ENCODE peak calls at places on chromosomes 4 and X, in nine cellular contexts. O, B, F, P, U, K, M, Q and H are unnamed samples.

GRCh38 chr4:141037441-141037840 is 95.8 kb downstream of the RNF150 start:
- DNase-seq in U (no peak), K (no peak), M (no peak), O (no peak), F (no peak), P (no peak), B (no peak), Q (no peak), H (no peak)

GRCh38 chrX:13691845-13692334 is 3.0 kb downstream of the RAB9A start:
- DNase-seq in P (no peak), K (peak), F (peak), O (no peak), M (no peak), Q (peak), B (no peak), U (no peak), H (no peak)

GRCh38 chrX:15233416-15234015 is 36.4 kb downstream of the ASB9 start:
- DNase-seq in P (no peak), F (peak), U (peak), M (no peak), Q (no peak), O (no peak), K (no peak), B (no peak), H (no peak)

GRCh38 chr4:178296669-178297068 is 854.4 kb upstream of the AGA start:
- DNase-seq in M (no peak), O (no peak), U (no peak), Q (peak), B (no peak), P (no peak), F (no peak), K (no peak), H (no peak)

GRCh38 chr4:3699261-3699660 is 66.9 kb upstream of the ADRA2C start:
- DNase-seq in B (no peak), P (peak), F (no peak), U (no peak), O (no peak), M (no peak), Q (no peak), K (no peak), H (no peak)

GRCh38 chr4:17807446-17807845 is 3.1 kb downstream of the DCAF16 start:
- DNase-seq in F (peak), Q (no peak), M (no peak), K (no peak), P (no peak), O (no peak), B (no peak), U (no peak), H (no peak)

GRCh38 chr4:16684083-16684482 is 214.4 kb downstream of the LDB2 start:
- DNase-seq in B (no peak), O (no peak), K (no peak), U (no peak), M (no peak), F (peak), P (no peak), Q (no peak), H (peak)

GRCh38 chr4:155780773-155781172 is 22.0 kb downstream of the GUCY1B1 start:
- DNase-seq in K (no peak), Q (no peak), U (no peak), F (peak), B (no peak), O (no peak), M (no peak), P (no peak), H (no peak)

GRCh38 chr4:127686656-127687055 is 43.5 kb upstream of the SLC25A31 start:
- DNase-seq in B (no peak), F (peak), Q (no peak), K (no peak), P (no peak), M (no peak), O (no peak), U (peak), H (no peak)

GRCh38 chr4:184911310-184911709 is 85.5 kb upstream of the ACSL1 start:
- DNase-seq in U (peak), Q (no peak), P (no peak), M (peak), K (peak), B (no peak), O (no peak), F (peak), H (peak)

GRCh38 chrX:121876316-121876715 is 828.9 kb downstream of the GLUD2 start:
- DNase-seq in M (no peak), K (no peak), F (peak), Q (peak), B (no peak), O (no peak), U (no peak), P (no peak), H (peak)

GRCh38 chr4:74317616-74318256 is 9.5 kb downstream of the EPGN start:
- DNase-seq in Q (no peak), O (no peak), P (no peak), B (no peak), U (peak), F (peak), K (no peak), M (no peak), H (no peak)

GRCh38 chr4:7736436-7737267 is 203.0 kb downstream of the AFAP1 start:
- DNase-seq in U (no peak), M (no peak), K (no peak), B (no peak), P (peak), F (no peak), O (no peak), Q (no peak), H (no peak)

GRCh38 chrX:41110801-41111625 is 25.8 kb downstream of the USP9X start:
- DNase-seq in O (no peak), K (peak), P (no peak), F (no peak), M (no peak), U (peak), Q (peak), B (no peak), H (no peak)

GRCh38 chrX:11435568-11435967 is 142.4 kb downstream of the AMELX start:
- DNase-seq in F (peak), K (no peak), O (no peak), P (no peak), M (no peak), Q (no peak), U (peak), B (no peak), H (peak)

GRCh38 chrX:71067079-71067478 is 1.1 kb downstream of the SNX12 start:
- DNase-seq in F (no peak), B (no peak), K (peak), O (no peak), Q (no peak), M (no peak), P (no peak), U (no peak), H (no peak)

GRCh38 chr4:2862528-2862927 is 18.9 kb downstream of the ADD1 start:
- DNase-seq in F (peak), B (no peak), M (no peak), K (peak), O (no peak), Q (peak), U (peak), P (no peak), H (no peak)

GRCh38 chr4:147625733-147626132 is 8.5 kb downstream of the TMEM184C start:
- DNase-seq in K (no peak), O (no peak), B (no peak), Q (no peak), M (no peak), F (no peak), U (no peak), P (no peak), H (no peak)

GRCh38 chrX:44675364-44676024 is 132.8 kb upstream of the FUNDC1 start:
- DNase-seq in K (peak), F (peak), Q (no peak), M (peak), B (peak), O (no peak), U (peak), P (peak), H (peak)

GRCh38 chrX:8846271-8846670 is 45.1 kb upstream of the FAM9A start:
- DNase-seq in O (no peak), F (no peak), P (no peak), M (no peak), B (no peak), U (no peak), K (no peak), Q (no peak), H (no peak)

GRCh38 chr4:124409044-124409443 is 303.5 kb downstream of the ANKRD50 start:
- DNase-seq in M (no peak), U (peak), B (no peak), Q (no peak), O (no peak), K (no peak), P (no peak), F (peak), H (no peak)

GRCh38 chrX:77087529-77088169 is 359.5 kb upstream of the FGF16 start:
- DNase-seq in B (no peak), F (peak), M (no peak), K (no peak), O (no peak), P (no peak), U (no peak), Q (no peak), H (no peak)

GRCh38 chr4:55868691-55869090 is 15.2 kb downstream of the EXOC1 start:
- DNase-seq in K (no peak), M (no peak), Q (no peak), P (no peak), F (no peak), O (no peak), B (no peak), U (no peak), H (no peak)

GRCh38 chr4:126733301-126733700 is 899.5 kb upstream of the INTU start:
- DNase-seq in P (no peak), M (no peak), U (no peak), Q (no peak), O (no peak), F (no peak), B (no peak), K (no peak), H (no peak)

GRCh38 chr4:25658357-25658771 is 2.7 kb downstream of the SLC34A2 start:
- DNase-seq in F (no peak), O (no peak), P (no peak), K (no peak), Q (no peak), U (no peak), M (no peak), B (no peak), H (no peak)

GRCh38 chr4:151074416-151074916 is 25.0 kb upstream of the RPS3A start:
- DNase-seq in K (no peak), F (no peak), P (no peak), U (no peak), B (no peak), Q (no peak), O (no peak), M (no peak), H (no peak)